ENCODE peak calls at places on chromosomes 1 and 21, in five cellular contexts. L is GM12878, S is HCT116, M is K562, I is SK-N-SH. Y is an unnamed sample.

GRCh38 chr1:218412181-218412580 is 67.0 kb downstream of the TGFB2 start:
- DNase-seq in L (no peak), S (no peak), M (no peak), I (no peak), Y (no peak)

GRCh38 chr21:45248301-45248892 is 39.3 kb downstream of the POFUT2 start:
- DNase-seq in L (no peak), S (no peak), M (no peak), I (no peak), Y (no peak)

GRCh38 chr1:170402451-170403311 is 129.3 kb upstream of the GORAB start:
- DNase-seq in L (no peak), S (no peak), M (no peak), I (no peak), Y (no peak)

GRCh38 chr21:26405735-26406361 is 167.2 kb downstream of the CYYR1 start:
- DNase-seq in L (no peak), S (no peak), M (no peak), I (no peak), Y (peak; percentile 26)

GRCh38 chr21:44547656-44548331 is 3.5 kb downstream of the KRTAP10-2 start:
- DNase-seq in L (no peak), S (no peak), M (no peak), I (no peak), Y (peak; percentile 23)

GRCh38 chr1:162009501-162010174 is 14.0 kb downstream of the OLFML2B start:
- DNase-seq in L (no peak), S (no peak), M (no peak), I (no peak), Y (no peak)

GRCh38 chr1:14296795-14297194 is 301.7 kb upstream of the KAZN start:
- DNase-seq in L (no peak), S (no peak), M (no peak), I (no peak), Y (no peak)

GRCh38 chr1:10635385-10635896 is 160.7 kb downstream of the PEX14 start:
- DNase-seq in L (no peak), S (no peak), M (no peak), I (peak; percentile 49), Y (peak; percentile 86)

GRCh38 chr1:101548376-101548775 is 311.6 kb downstream of the S1PR1 start:
- DNase-seq in L (no peak), S (no peak), M (no peak), I (no peak), Y (no peak)

GRCh38 chr1:231189683-231190270 is 27.9 kb downstream of the TRIM67 start:
- DNase-seq in L (no peak), S (no peak), M (no peak), I (no peak), Y (no peak)

GRCh38 chr1:46246548-46247432 is 773 bp upstream of the RAD54L start:
- DNase-seq in L (no peak), S (no peak), M (peak; percentile 69), I (peak; percentile 75), Y (no peak)

GRCh38 chr1:5477716-5478115 is 514.5 kb downstream of the NPHP4 start:
- DNase-seq in L (no peak), S (no peak), M (no peak), I (no peak), Y (no peak)

GRCh38 chr1:219092206-219092605 is 81.5 kb upstream of the LYPLAL1 start:
- DNase-seq in L (no peak), S (no peak), M (no peak), I (no peak), Y (no peak)

GRCh38 chr1:31891280-31891679 is 46.9 kb downstream of the PTP4A2 start:
- DNase-seq in L (peak; percentile 82), S (no peak), M (no peak), I (no peak), Y (no peak)

GRCh38 chr1:40044065-40044575 is 3.6 kb downstream of the CAP1 start:
- DNase-seq in L (no peak), S (no peak), M (no peak), I (no peak), Y (no peak)

GRCh38 chr1:67226688-67227087 is 60.4 kb downstream of the IL23R start:
- DNase-seq in L (no peak), S (no peak), M (no peak), I (no peak), Y (no peak)

GRCh38 chr1:37533317-37534093 is 18.9 kb upstream of the MEAF6 start:
- DNase-seq in L (no peak), S (no peak), M (no peak), I (no peak), Y (no peak)

GRCh38 chr21:25911730-25912401 is 177.1 kb downstream of the GABPA start:
- DNase-seq in L (no peak), S (no peak), M (no peak), I (no peak), Y (no peak)

GRCh38 chr1:41650176-41650519 is 165.7 kb upstream of the EDN2 start:
- DNase-seq in L (no peak), S (no peak), M (no peak), I (no peak), Y (peak; percentile 28)

GRCh38 chr1:8790478-8790877 is 27.0 kb downstream of the RERE start:
- DNase-seq in L (no peak), S (no peak), M (no peak), I (no peak), Y (no peak)

GRCh38 chr1:86082183-86082582 is 74.4 kb downstream of the COL24A1 start:
- DNase-seq in L (no peak), S (peak; percentile 7), M (no peak), I (no peak), Y (no peak)

GRCh38 chr1:51663105-51663504 is 46.2 kb downstream of the OSBPL9 start:
- DNase-seq in L (no peak), S (no peak), M (no peak), I (no peak), Y (no peak)

GRCh38 chr1:223708001-223708359 is 4.4 kb upstream of the CAPN2 start:
- DNase-seq in L (no peak), S (peak; percentile 69), M (no peak), I (no peak), Y (no peak)

GRCh38 chr1:104921552-104921951 is 1171.9 kb downstream of the AMY1C start:
- DNase-seq in L (no peak), S (no peak), M (no peak), I (no peak), Y (no peak)

GRCh38 chr1:83029916-83030315 is 969.0 kb downstream of the TTLL7 start:
- DNase-seq in L (no peak), S (no peak), M (no peak), I (no peak), Y (no peak)

GRCh38 chr1:39333296-39333695 is 128.8 kb downstream of the MACF1 start:
- DNase-seq in L (no peak), S (no peak), M (no peak), I (no peak), Y (no peak)

GRCh38 chr1:155717041-155717440 is 28.1 kb downstream of the DAP3 start:
- DNase-seq in L (peak; percentile 56), S (no peak), M (no peak), I (no peak), Y (no peak)

GRCh38 chr1:109474697-109475096 is 8.4 kb downstream of the SYPL2 start:
- DNase-seq in L (no peak), S (no peak), M (no peak), I (no peak), Y (no peak)

GRCh38 chr1:162235261-162235780 is 141.3 kb downstream of the SPATA46 start:
- DNase-seq in L (no peak), S (no peak), M (no peak), I (no peak), Y (no peak)

DNA sequence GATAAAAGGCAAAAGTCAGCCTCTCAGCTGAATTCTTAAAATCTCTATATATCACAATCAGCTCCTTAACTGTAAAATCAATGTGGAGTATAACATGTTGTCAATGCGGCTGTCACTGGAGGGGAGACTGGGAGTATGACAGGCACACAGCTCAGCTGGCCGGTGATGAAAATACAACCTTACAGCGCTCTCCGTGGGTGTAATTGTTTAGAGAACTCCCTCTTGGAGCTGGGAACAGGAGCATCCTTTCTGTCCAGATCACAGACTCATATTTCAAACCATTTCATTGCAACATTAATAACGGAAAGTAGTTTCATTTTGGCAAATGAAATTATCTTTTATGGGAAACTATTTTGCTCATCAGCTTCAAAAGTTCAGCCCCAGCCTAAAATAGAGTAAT is 324.6 kb downstream of the KCTD3 start:
- DNase-seq in L (no peak), S (no peak), M (no peak), I (no peak), Y (no peak)
- TF ChIP-seq JUND in L (no peak), S (no peak), M (no peak), I (no peak), Y (no peak)

GRCh38 chr1:183180634-183181056 is 5.4 kb upstream of the LAMC2 start:
- DNase-seq in L (peak; percentile 57), S (no peak), M (no peak), I (peak; percentile 20), Y (no peak)
- TF ChIP-seq JUND in L (no peak), S (no peak), M (no peak), I (no peak), Y (no peak)

GRCh38 chr1:20733361-20733975 is 965 bp upstream of the SH2D5 start:
- DNase-seq in L (no peak), S (no peak), M (no peak), I (no peak), Y (no peak)

GRCh38 chr1:20742671-20743070 is 10.2 kb upstream of the SH2D5 start:
- DNase-seq in L (no peak), S (no peak), M (no peak), I (no peak), Y (no peak)

GRCh38 chr1:20735581-20736111 is 3.1 kb upstream of the SH2D5 start:
- DNase-seq in L (no peak), S (no peak), M (no peak), I (no peak), Y (no peak)

DNA sequence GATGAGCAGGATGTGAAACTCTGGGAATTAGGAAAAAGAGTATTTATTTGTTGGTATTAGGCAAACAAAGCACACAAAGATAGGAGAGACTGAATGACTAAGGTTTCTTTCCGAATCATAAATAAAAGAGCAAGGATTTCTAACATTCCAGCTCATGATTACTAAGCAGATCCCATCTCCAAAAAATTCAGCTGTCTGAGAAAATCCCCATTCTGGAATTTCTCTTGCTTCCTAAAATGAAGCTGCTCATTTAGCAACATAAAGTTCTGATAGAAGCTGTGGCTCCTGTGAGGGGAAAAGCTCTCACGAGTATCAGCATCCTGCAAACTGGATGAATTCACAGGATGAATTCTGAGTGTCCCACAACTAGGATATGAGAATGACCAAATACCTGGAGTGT is 6.7 kb upstream of the SH2D5 start:
- DNase-seq in L (no peak), S (no peak), M (no peak), I (no peak), Y (no peak)
- TF ChIP-seq JUND in L (no peak), S (no peak), M (no peak), I (no peak), Y (no peak)

DNA sequence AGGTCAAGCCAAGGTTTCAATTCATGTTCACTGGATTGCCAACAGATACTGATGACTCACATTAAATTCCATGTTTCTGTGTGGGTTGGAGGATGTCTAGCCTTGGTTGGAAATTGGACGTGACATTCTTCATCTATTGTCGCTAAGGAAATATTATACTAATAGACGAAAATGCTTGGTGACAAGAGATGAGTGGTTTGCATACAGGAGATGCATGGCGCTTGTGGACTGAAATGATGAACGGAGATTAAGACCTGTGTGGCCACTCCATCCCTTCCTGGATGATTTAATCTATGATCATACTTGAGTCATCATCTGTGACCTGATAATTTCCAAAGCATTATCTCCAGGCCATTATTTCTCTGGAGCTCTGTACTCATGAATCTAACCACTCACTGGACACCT is 97.0 kb upstream of the CD34 start:
- DNase-seq in L (no peak), S (no peak), M (no peak), I (no peak), Y (no peak)
- TF ChIP-seq JUND in L (no peak), S (peak; percentile 15), M (no peak), I (peak; percentile 97), Y (no peak)

Y was measured in T47D.